ENCODE peak calls at places on chromosomes 16 and 17, in four cellular contexts. B is HCT116, G is GM23338, C is MM.1S. L is an unnamed sample. For H3K36me3, the result is how much of the 10 kb centered on the place peaks cover.

GRCh38 chr16:3095869-3096268 is 3.2 kb downstream of the ZSCAN10 start:
- DNase-seq in B (peak), G (peak), C (peak), L (peak)

GRCh38 chr16:65294154-65294553 is 172.3 kb upstream of the CDH11 start:
- DNase-seq in B (no peak), G (no peak), C (no peak), L (no peak)

GRCh38 chr17:28549274-28550132 is 2.9 kb downstream of the UNC119 start:
- DNase-seq in B (no peak), G (no peak), C (no peak), L (no peak)

GRCh38 chr17:48816774-48817590 is at the start of gene TTLL6:
- DNase-seq in B (peak), G (peak), C (peak), L (peak)

GRCh38 chr17:70857351-70857750 is 688.0 kb downstream of the KCNJ2 start:
- DNase-seq in B (no peak), G (no peak), C (no peak), L (no peak)

GRCh38 chr16:2142942-2143868 is 5.2 kb upstream of the RAB26 start:
- DNase-seq in B (no peak), G (no peak), C (no peak), L (no peak)

GRCh38 chr17:901964-902363 is 77.6 kb downstream of the NXN start:
- DNase-seq in B (no peak), G (no peak), C (no peak), L (no peak)

GRCh38 chr17:82031885-82032627 is 578 bp downstream of the RAC3 start:
- DNase-seq in B (no peak), G (peak), C (peak), L (no peak)

GRCh38 chr17:59431606-59432005 is 100.2 kb downstream of the YPEL2 start:
- DNase-seq in B (no peak), G (no peak), C (no peak), L (no peak)

GRCh38 chr16:84526794-84527485 is 22.5 kb upstream of the MEAK7 start:
- DNase-seq in B (no peak), G (no peak), C (no peak), L (no peak)

GRCh38 chr17:68033636-68034451 is 1.7 kb upstream of the KPNA2 start:
- DNase-seq in B (peak), G (peak), C (no peak), L (peak)

GRCh38 chr17:72654746-72655145 is 437.7 kb downstream of the SLC39A11 start:
- DNase-seq in B (no peak), G (no peak), C (no peak), L (no peak)

GRCh38 chr16:28837672-28838557 is 8.2 kb downstream of the TUFM start:
- DNase-seq in B (no peak), G (no peak), C (no peak), L (no peak)
- H3K36me3 ChIP-seq in B (under half), G (under half), C (under half), L (half or more)

GRCh38 chr16:9102943-9103342 is 11.5 kb downstream of the HAPSTR1 start:
- DNase-seq in B (no peak), G (no peak), C (no peak), L (no peak)
- TF ChIP-seq EZH2 in B (no peak), G (no peak), C (no peak), L (no peak)

GRCh38 chr17:58153046-58153445 is 4.9 kb downstream of the OR4D1 start:
- DNase-seq in B (no peak), G (no peak), C (peak), L (no peak)

GRCh38 chr17:58158181-58158580 is 8.6 kb upstream of the OR4D2 start:
- DNase-seq in B (no peak), G (no peak), C (no peak), L (no peak)

GRCh38 chr17:58161566-58161965 is 5.2 kb upstream of the OR4D2 start:
- DNase-seq in B (no peak), G (no peak), C (no peak), L (no peak)

DNA sequence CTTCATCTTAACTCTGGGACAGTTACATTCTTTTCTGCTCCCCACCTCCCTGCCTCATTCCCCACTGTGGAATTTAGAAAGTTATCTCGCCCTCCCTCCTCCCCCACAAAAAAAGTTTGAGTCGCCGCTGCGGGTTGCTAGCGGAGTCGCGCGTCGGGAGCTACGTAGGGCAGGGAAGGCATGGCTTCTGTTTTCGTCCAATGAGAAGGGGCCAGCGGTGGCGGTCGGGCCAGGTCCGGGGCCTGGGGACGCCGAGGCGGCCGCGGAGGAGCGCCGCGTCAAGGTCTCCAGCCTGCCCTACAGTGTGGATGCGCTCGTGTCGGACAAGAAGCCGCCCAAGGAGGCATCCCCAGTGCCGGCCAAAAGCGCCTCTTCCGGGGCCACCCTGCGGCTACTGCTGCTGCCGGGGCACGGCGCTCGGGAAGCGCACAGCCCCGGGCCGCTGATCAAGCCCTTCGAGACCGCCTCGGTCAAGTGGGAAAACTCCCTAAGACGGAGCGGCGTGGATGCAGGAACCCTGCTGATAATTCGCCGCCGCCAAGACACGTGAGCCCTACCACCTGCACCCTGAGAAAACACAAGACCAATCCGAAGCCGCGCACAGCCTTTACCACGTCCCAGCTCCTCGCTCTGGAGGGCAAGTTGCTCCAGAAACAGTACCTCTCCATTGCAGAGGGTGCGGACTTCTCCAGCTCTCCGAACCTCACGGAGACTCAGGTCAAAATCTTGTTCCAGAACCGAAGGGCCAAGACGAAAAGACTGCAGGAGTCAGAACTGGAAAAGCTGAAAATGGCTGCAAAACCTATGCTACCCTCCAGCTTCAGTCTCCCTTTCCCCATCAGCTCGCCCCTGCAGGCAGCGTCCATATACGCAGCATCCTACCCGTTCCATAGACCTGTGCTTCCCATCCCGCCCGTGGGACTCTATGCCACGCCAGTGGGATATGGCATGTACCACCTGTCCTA is 8.9 kb downstream of the OR4D1 start:
- DNase-seq in B (no peak), G (peak), C (no peak), L (no peak)
- H3K4me3 ChIP-seq in B (no peak), G (peak), C (no peak), L (peak)

DNA sequence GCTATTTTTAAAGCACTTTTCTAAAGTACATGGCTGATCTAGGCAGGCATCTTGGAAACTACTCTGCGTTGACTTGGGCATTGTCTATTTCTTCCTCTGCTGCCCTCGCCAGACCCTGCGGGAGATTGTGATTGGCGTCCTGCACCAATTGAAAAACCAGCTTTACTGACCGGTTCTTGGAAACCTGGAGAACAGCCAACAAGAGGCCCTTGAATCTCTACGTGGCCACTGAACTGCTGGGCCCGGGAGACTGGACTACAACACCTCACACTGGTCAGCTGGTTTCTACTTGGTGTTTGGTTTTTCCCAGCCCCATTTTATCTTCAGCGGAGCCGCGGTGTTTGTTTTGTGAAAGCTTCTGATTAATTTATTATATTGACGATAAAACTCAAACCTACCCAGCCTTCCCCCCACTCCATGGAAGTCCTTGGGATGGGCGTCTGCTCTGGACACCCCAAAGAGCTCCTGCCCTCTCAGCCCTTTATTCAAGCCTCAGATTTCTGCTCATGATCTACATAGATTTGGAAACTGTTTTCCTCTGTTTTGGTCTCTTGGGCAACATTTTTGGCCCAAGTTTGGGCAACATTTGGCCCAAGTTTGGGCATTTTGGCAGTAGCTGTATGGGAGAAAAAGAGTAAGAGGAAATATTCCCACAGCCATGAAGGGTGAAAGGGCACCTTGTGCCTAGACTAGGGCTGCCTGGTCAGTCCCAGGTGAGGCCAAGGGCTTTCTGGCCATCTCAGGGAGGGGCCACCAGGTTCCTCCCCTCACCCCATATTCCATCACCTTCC is 4.7 kb downstream of the MLX start:
- DNase-seq in B (no peak), G (no peak), C (no peak), L (no peak)
- H3K36me3 ChIP-seq in B (under half), G (under half), C (under half), L (half or more)

GRCh38 chr17:79836952-79837887 is 2.0 kb downstream of the CBX4 start:
- DNase-seq in B (peak), G (peak), C (peak), L (peak)
- TF ChIP-seq EZH2 in B (no peak), G (no peak), C (no peak), L (no peak)

DNA sequence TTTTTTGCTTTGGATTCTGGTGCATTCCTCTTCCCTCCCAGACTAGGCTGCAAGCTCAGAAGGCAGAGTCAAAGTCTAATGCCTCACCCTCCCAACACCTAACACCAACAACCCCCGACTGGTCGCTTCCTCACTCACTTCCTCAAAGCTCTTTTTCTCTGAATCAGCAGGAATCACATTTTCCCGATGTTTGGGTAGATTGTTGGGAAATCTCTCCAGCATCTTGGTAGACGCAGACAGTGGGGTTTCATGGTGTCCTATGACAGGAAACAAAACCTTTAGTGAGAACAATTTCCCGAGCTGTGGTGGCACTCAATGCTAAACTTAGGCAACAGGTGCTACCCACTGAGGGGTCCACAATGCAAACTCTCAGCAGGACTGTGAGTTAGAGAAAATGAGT is 39.9 kb upstream of the ICAM2 start:
- DNase-seq in B (no peak), G (no peak), C (no peak), L (no peak)
- H3K4me3 ChIP-seq in B (no peak), G (no peak), C (no peak), L (no peak)

DNA sequence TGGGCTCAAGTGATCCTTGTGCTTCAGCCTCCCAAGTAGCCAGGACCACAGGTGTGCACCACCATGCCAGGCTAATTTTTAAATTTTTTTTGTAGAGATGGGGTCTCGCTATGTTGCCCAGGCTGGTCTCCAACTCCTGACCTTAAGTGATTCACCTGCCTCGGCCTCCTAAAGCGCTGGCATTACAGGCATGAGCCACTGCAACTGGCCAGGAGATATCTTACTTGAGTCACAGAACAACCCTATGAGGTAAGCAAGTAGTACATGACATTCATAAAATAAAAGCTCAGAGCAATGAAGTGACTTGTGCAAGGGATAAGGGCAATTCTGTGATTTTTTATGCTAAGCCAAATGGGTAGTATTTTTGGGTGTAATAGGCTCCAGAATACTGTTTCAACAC is 57.3 kb downstream of the CDC27 start:
- DNase-seq in B (no peak), G (no peak), C (no peak), L (no peak)
- H3K36me3 ChIP-seq in B (under half), G (under half), C (under half), L (under half)